ENCODE peak calls at places on chromosomes 4 and X, in five cellular contexts. K is tibial nerve, H is sigmoid colon, Y is esophagus muscularis mucosa, X is ovary. G is an unnamed sample.
A peak's percentile ranks its signal among the peaks of the same experiment; 100 is the strongest.

GRCh38 chr4:152680988-152681731 is 1.4 kb upstream of the TMEM154 start:
- DNase-seq in H (no peak), K (no peak), X (no peak), Y (no peak), G (no peak)

GRCh38 chr4:73576366-73576765 is 43.9 kb downstream of the RASSF6 start:
- DNase-seq in X (no peak), Y (no peak), H (no peak), K (no peak), G (no peak)

GRCh38 chr4:183772361-183772760 is 113.3 kb downstream of the TRAPPC11 start:
- DNase-seq in K (no peak), H (no peak), Y (no peak), X (no peak), G (no peak)

GRCh38 chrX:10326578-10326977 is 169.8 kb downstream of the CLCN4 start:
- DNase-seq in Y (no peak), H (no peak), X (no peak), K (no peak), G (no peak)

GRCh38 chrX:16869393-16870094 is 618 bp downstream of the RBBP7 start:
- DNase-seq in H (peak; percentile 67), X (no peak), K (no peak), Y (no peak), G (peak; percentile 69)

GRCh38 chr4:14994242-14994641 is 8.0 kb upstream of the CPEB2 start:
- DNase-seq in X (no peak), H (no peak), Y (no peak), K (no peak), G (no peak)

GRCh38 chrX:73768886-73769285 is 205.9 kb downstream of the CHIC1 start:
- DNase-seq in K (no peak), H (no peak), X (no peak), Y (no peak), G (no peak)

GRCh38 chr4:139655116-139655515 is 10.5 kb upstream of the MGST2 start:
- DNase-seq in H (no peak), X (no peak), K (no peak), Y (no peak), G (no peak)

GRCh38 chrX:23784487-23785301 is 1.7 kb downstream of the SAT1 start:
- DNase-seq in X (no peak), Y (no peak), K (no peak), H (no peak), G (no peak)

GRCh38 chr4:3657917-3658913 is 108.0 kb upstream of the ADRA2C start:
- DNase-seq in K (no peak), X (no peak), H (no peak), Y (no peak), G (no peak)

GRCh38 chr4:27066591-27066990 is 205.9 kb downstream of the STIM2 start:
- DNase-seq in Y (no peak), K (no peak), H (no peak), X (no peak), G (no peak)

GRCh38 chrX:2463973-2464676 is 36.7 kb downstream of the DHRSX start:
- DNase-seq in Y (no peak), H (no peak), K (no peak), X (no peak), G (no peak)

GRCh38 chr4:139841464-139842195 is 176.0 kb downstream of the MGST2 start:
- DNase-seq in H (no peak), Y (peak; percentile 77), X (no peak), K (no peak), G (no peak)

GRCh38 chr4:104465201-104465600 is 29.5 kb downstream of the CXXC4 start:
- DNase-seq in H (no peak), X (no peak), K (no peak), Y (no peak), G (no peak)

GRCh38 chrX:138858438-138858837 is 146.9 kb upstream of the FGF13 start:
- DNase-seq in K (no peak), H (no peak), Y (no peak), X (no peak), G (no peak)

GRCh38 chr4:169256101-169256612 is 14.6 kb downstream of the SH3RF1 start:
- DNase-seq in Y (no peak), H (no peak), X (no peak), K (no peak), G (no peak)

GRCh38 chrX:41300758-41301437 is 33.1 kb upstream of the DDX3X start:
- DNase-seq in Y (no peak), X (no peak), H (no peak), K (no peak), G (no peak)

GRCh38 chr4:148770377-148770776 is 328.2 kb upstream of the NR3C2 start:
- DNase-seq in H (no peak), K (no peak), X (no peak), Y (no peak), G (no peak)

GRCh38 chr4:149176019-149176418 is 639.6 kb downstream of the IQCM start:
- DNase-seq in X (no peak), K (no peak), H (no peak), Y (no peak), G (no peak)

GRCh38 chr4:76969493-76969892 is 19.9 kb downstream of the SEPTIN11 start:
- DNase-seq in X (no peak), K (no peak), Y (no peak), H (no peak), G (no peak)

GRCh38 chr4:10006236-10006603 is 15.1 kb downstream of the SLC2A9 start:
- DNase-seq in H (peak; percentile 69), X (no peak), Y (no peak), K (no peak), G (no peak)

GRCh38 chrX:132153166-132153565 is 25.3 kb upstream of the FRMD7 start:
- DNase-seq in K (no peak), H (no peak), X (no peak), Y (no peak), G (no peak)

GRCh38 chr4:139822391-139822790 is 156.8 kb downstream of the MGST2 start:
- DNase-seq in X (no peak), K (no peak), Y (no peak), H (no peak), G (no peak)

GRCh38 chrX:848366-848765 is 217.8 kb downstream of the SHOX start:
- DNase-seq in K (no peak), H (no peak), X (no peak), Y (no peak), G (no peak)

GRCh38 chrX:55120767-55121358 is 32.0 kb downstream of the PAGE2 start:
- DNase-seq in H (no peak), X (no peak), K (no peak), Y (no peak), G (no peak)

GRCh38 chrX:74804574-74804973 is 120.7 kb downstream of the NEXMIF start:
- DNase-seq in H (no peak), K (no peak), X (no peak), Y (no peak), G (no peak)

GRCh38 chr4:127622923-127623754 is 9.6 kb upstream of the INTU start:
- DNase-seq in Y (no peak), H (no peak), X (peak; percentile 36), K (no peak), G (no peak)
- H3K4me3 ChIP-seq in Y (peak overlapping the region; percentile 65), H (peak overlapping the region; percentile 42), X (peak overlapping the region; percentile 41), K (peak overlapping the region; percentile 64), G (peak overlapping the region; percentile 57)

DNA sequence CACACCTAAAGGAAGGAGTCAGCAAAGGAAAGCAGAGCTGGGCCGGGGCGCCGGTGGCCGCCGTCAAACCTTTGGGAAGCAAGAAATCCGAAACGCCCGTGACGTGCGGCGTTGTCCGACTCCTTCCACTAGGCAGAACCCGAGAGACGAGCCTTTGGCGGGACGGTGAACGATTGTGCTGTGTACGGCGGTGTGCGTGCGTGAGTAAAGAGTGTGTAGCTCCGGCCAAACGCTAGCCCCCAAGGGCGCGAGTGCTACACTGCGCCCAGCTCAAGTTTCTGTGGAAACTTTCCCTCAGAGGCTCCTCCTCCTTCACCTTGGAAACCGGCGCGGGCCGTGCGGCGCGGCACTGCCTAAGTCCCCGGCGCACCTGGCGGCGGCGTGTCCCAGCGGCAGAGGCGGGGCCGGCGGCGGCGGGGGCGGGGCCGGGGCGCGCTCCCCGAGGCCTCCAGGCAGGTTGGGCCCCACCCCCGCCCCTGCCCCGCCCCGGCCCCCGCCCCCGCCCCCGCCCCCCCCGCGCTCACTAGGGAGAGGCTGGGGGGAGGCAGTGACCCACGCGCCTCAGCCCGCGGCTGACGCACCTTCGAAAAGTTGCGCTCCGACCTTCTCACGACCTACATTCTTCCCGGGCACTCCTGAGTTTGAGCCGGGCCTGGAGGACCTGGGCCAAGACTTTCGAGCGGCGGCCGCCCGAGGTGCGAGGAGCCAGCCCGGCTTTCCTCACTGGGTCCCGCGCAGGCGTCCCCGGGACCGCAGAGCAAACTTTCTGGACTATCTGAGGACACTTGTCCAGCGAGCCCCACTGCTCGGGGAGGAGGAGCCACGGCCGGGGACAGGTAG is at the start of gene FHIP1A:
- DNase-seq in H (peak; percentile 82), Y (no peak), K (peak; percentile 30), X (peak; percentile 85), G (peak; percentile 84)
- TF ChIP-seq POLR2A in H (no peak), Y (no peak), K (no peak), X (peak; percentile 46), G (no peak)

GRCh38 chr4:122973465-122973864 is 51.1 kb upstream of the NUDT6 start:
- DNase-seq in K (no peak), H (no peak), X (no peak), Y (no peak), G (no peak)

GRCh38 chr4:122963222-122963621 is 40.8 kb upstream of the NUDT6 start:
- DNase-seq in K (no peak), Y (no peak), X (no peak), H (no peak), G (no peak)

GRCh38 chr4:122966201-122966600 is 43.8 kb upstream of the NUDT6 start:
- DNase-seq in K (no peak), Y (no peak), X (no peak), H (no peak), G (no peak)

DNA sequence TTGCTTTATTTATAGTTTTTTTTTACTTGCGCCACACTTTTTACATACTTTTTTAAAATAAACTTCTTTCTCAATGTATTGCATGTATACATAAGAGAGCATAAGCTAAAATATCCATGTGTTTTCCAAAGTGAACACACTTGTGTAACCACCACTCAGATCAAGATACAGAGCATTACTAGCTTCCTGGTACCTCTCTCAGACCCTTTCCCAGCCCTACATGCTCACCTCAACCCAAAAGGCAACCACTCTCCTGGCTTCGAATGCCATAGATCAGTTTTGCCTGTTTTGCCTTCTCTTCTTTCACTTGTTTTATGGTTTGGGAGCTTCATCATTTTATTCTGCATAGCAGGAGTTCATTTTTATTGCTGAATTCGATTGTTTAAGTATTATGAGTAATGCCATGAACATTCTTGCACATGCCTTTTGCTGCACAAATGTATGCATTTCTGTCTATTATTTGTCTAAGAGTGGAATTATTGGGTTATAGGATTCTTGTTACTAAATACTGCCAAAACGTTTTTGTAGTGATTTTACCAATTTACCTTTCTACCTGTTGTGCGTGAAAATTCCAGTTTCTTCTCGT is 45.9 kb upstream of the NUDT6 start:
- DNase-seq in K (no peak), X (no peak), H (no peak), Y (no peak), G (no peak)
- TF ChIP-seq EP300 in K (no peak), X (no peak), H (no peak), Y (no peak), G (no peak)

DNA sequence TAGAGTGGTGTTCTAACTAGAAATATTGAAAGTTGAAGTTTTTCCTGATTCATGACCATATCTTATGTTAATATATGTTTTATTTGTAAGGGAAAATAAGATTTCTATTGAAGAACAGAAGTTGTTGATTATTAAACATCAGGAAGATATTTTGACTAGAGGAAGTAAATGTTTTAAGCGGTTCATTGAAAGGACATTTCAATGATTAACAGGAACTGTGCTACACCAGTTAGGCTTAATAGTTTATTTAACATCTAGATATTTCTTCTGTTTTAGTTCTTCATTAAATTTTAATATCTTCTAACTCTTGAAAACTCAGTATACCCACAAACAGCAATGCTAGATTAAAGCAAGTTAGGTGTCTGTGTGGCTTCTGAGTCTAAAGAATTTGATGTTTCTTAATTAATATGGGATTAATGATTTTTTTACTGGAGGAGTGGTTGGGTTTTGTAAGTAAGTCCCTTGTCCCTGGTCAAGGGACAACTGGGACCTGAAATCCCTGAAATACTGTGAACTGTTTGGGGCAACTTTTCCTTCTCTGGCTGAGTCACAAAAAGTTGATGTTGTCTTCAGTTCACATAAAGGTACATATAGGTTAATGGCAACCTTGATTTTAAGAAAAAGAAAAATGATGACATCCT is 42.9 kb upstream of the CYP4V2 start:
- DNase-seq in X (no peak), Y (no peak), H (no peak), K (no peak), G (no peak)
- H3K4me3 ChIP-seq in X (no peak overlapping the region), Y (no peak overlapping the region), H (no peak overlapping the region), K (no peak overlapping the region), G (no peak overlapping the region)

G was measured in suprapubic skin.